ENCODE peak calls at places on chromosomes 13 and 19, in ten cellular contexts. M, R, O, G, S, T, K, P, Z and B are unnamed samples.

GRCh38 chr13:102141625-102142472 is 260.0 kb downstream of the FGF14 start:
- DNase-seq in M (no peak), R (peak; percentile 10), O (no peak), G (peak; percentile 67), S (no peak), T (no peak), K (no peak), P (no peak), Z (no peak), B (no peak)

GRCh38 chr19:366951-367350 is 22.4 kb upstream of the MIER2 start:
- DNase-seq in M (no peak), R (no peak), O (no peak), G (no peak), S (no peak), T (no peak), K (peak; percentile 35), P (no peak), Z (no peak), B (no peak)

GRCh38 chr13:48165063-48165462 is 67.9 kb upstream of the ITM2B start:
- DNase-seq in M (no peak), R (no peak), O (no peak), G (peak; percentile 12), S (no peak), T (no peak), K (no peak), P (no peak), Z (no peak), B (no peak)

GRCh38 chr19:16897572-16898056 is 8.8 kb downstream of the F2RL3 start:
- DNase-seq in M (no peak), R (no peak), O (no peak), G (peak; percentile 51), S (no peak), T (no peak), K (no peak), P (no peak), Z (no peak), B (peak; percentile 35)

GRCh38 chr13:65843314-65843731 is 1386.8 kb downstream of the PCDH9 start:
- DNase-seq in M (no peak), R (no peak), O (no peak), G (no peak), S (no peak), T (no peak), K (no peak), P (no peak), Z (no peak), B (no peak)

GRCh38 chr13:61078976-61079770 is 336.5 kb downstream of the PCDH20 start:
- DNase-seq in M (no peak), R (no peak), O (no peak), G (no peak), S (no peak), T (no peak), K (no peak), P (no peak), Z (no peak), B (no peak)

GRCh38 chr19:8500158-8500557 is 2.3 kb downstream of the PRAM1 start:
- DNase-seq in M (no peak), R (no peak), O (no peak), G (no peak), S (no peak), T (no peak), K (peak; percentile 56), P (no peak), Z (no peak), B (no peak)

GRCh38 chr19:50205681-50206138 is 2.3 kb downstream of the MYH14 start:
- DNase-seq in M (no peak), R (no peak), O (peak; percentile 91), G (no peak), S (peak; percentile 84), T (peak; percentile 62), K (peak; percentile 73), P (no peak), Z (peak; percentile 71), B (no peak)

GRCh38 chr13:32997399-32997798 is 18.8 kb upstream of the KL start:
- DNase-seq in M (no peak), R (no peak), O (no peak), G (no peak), S (no peak), T (no peak), K (no peak), P (no peak), Z (no peak), B (no peak)

GRCh38 chr13:26488236-26489028 is 69.1 kb upstream of the WASF3 start:
- DNase-seq in M (no peak), R (no peak), O (no peak), G (no peak), S (no peak), T (no peak), K (no peak), P (no peak), Z (no peak), B (no peak)

GRCh38 chr19:7874080-7874856 is at the start of gene PRR36:
- DNase-seq in M (no peak), R (peak; percentile 34), O (no peak), G (no peak), S (peak; percentile 89), T (peak; percentile 63), K (peak; percentile 95), P (peak; percentile 59), Z (peak; percentile 66), B (peak; percentile 43)

GRCh38 chr19:48400018-48400742 is 6.7 kb downstream of the GRIN2D start:
- DNase-seq in M (peak; percentile 51), R (peak; percentile 73), O (peak; percentile 74), G (peak; percentile 95), S (no peak), T (no peak), K (peak; percentile 93), P (peak; percentile 43), Z (no peak), B (peak; percentile 63)

GRCh38 chr13:40329682-40330485 is 336.6 kb downstream of the FOXO1 start:
- DNase-seq in M (no peak), R (no peak), O (no peak), G (no peak), S (no peak), T (no peak), K (no peak), P (no peak), Z (no peak), B (no peak)

GRCh38 chr19:4897146-4897545 is 5.5 kb downstream of the ARRDC5 start:
- DNase-seq in M (no peak), R (no peak), O (no peak), G (no peak), S (no peak), T (no peak), K (no peak), P (no peak), Z (no peak), B (no peak)

GRCh38 chr13:41944229-41944628 is 16.7 kb downstream of the VWA8 start:
- DNase-seq in M (no peak), R (no peak), O (no peak), G (no peak), S (no peak), T (no peak), K (no peak), P (no peak), Z (no peak), B (no peak)

GRCh38 chr13:50592412-50593145 is 250.9 kb downstream of the DLEU7 start:
- DNase-seq in M (peak; percentile 82), R (no peak), O (no peak), G (peak; percentile 88), S (no peak), T (no peak), K (no peak), P (no peak), Z (no peak), B (no peak)

GRCh38 chr13:31950121-31950810 is 81.3 kb upstream of the FRY start:
- DNase-seq in M (no peak), R (no peak), O (no peak), G (no peak), S (no peak), T (no peak), K (no peak), P (no peak), Z (no peak), B (no peak)

GRCh38 chr19:58252102-58252685 is 23.5 kb downstream of the ZNF544 start:
- DNase-seq in M (peak; percentile 23), R (no peak), O (no peak), G (no peak), S (no peak), T (no peak), K (no peak), P (no peak), Z (no peak), B (no peak)
- H3K9me3 ChIP-seq in M (peaks cover 77% of the 10 kb centered on the region), R (peaks cover 20% of the 10 kb centered on the region), O (peaks cover 100% of the 10 kb centered on the region), G (peaks cover 15% of the 10 kb centered on the region), S (peaks cover 96% of the 10 kb centered on the region), T (no peaks in the 10 kb centered on the region), K (peaks cover 100% of the 10 kb centered on the region), P (peaks cover 41% of the 10 kb centered on the region), Z (peaks cover 100% of the 10 kb centered on the region), B (peaks cover 62% of the 10 kb centered on the region)

GRCh38 chr13:89571676-89572075 is 1775.8 kb upstream of the MIR17HG start:
- DNase-seq in M (no peak), R (no peak), O (no peak), G (no peak), S (no peak), T (no peak), K (no peak), P (no peak), Z (no peak), B (no peak)

GRCh38 chr13:89568746-89569145 is 1778.7 kb upstream of the MIR17HG start:
- DNase-seq in M (no peak), R (no peak), O (no peak), G (no peak), S (no peak), T (no peak), K (no peak), P (no peak), Z (no peak), B (no peak)

GRCh38 chr13:89565711-89566110 is 1781.8 kb upstream of the MIR17HG start:
- DNase-seq in M (no peak), R (no peak), O (no peak), G (no peak), S (no peak), T (no peak), K (no peak), P (no peak), Z (no peak), B (no peak)

GRCh38 chr13:89568276-89568675 is 1779.2 kb upstream of the MIR17HG start:
- DNase-seq in M (no peak), R (no peak), O (no peak), G (no peak), S (no peak), T (no peak), K (no peak), P (no peak), Z (no peak), B (no peak)

GRCh38 chr13:89567025-89567424 is 1780.5 kb upstream of the MIR17HG start:
- DNase-seq in M (no peak), R (no peak), O (no peak), G (no peak), S (no peak), T (no peak), K (no peak), P (no peak), Z (no peak), B (no peak)
- H3K9me3 ChIP-seq in M (no peaks in the 10 kb centered on the region), R (no peaks in the 10 kb centered on the region), O (peaks cover 12% of the 10 kb centered on the region), G (no peaks in the 10 kb centered on the region), S (no peaks in the 10 kb centered on the region), T (no peaks in the 10 kb centered on the region), K (peaks cover 36% of the 10 kb centered on the region), P (no peaks in the 10 kb centered on the region), Z (peaks cover 4% of the 10 kb centered on the region), B (no peaks in the 10 kb centered on the region)

GRCh38 chr19:15866646-15867045 is 31.2 kb downstream of the CYP4F2 start:
- DNase-seq in M (peak; percentile 10), R (no peak), O (no peak), G (no peak), S (no peak), T (no peak), K (no peak), P (no peak), Z (no peak), B (no peak)
- H3K9me3 ChIP-seq in M (no peaks in the 10 kb centered on the region), R (no peaks in the 10 kb centered on the region), O (no peaks in the 10 kb centered on the region), G (no peaks in the 10 kb centered on the region), S (no peaks in the 10 kb centered on the region), T (no peaks in the 10 kb centered on the region), K (peaks cover 33% of the 10 kb centered on the region), P (no peaks in the 10 kb centered on the region), Z (no peaks in the 10 kb centered on the region), B (no peaks in the 10 kb centered on the region)

GRCh38 chr19:12260236-12260635 is 34.4 kb downstream of the ZNF44 start:
- DNase-seq in M (no peak), R (no peak), O (no peak), G (no peak), S (no peak), T (no peak), K (no peak), P (no peak), Z (no peak), B (no peak)
- H3K9me3 ChIP-seq in M (peaks cover 33% of the 10 kb centered on the region), R (no peaks in the 10 kb centered on the region), O (peaks cover 40% of the 10 kb centered on the region), G (no peaks in the 10 kb centered on the region), S (peaks cover 9% of the 10 kb centered on the region), T (no peaks in the 10 kb centered on the region), K (peaks cover 31% of the 10 kb centered on the region), P (peaks cover 3% of the 10 kb centered on the region), Z (peaks cover 42% of the 10 kb centered on the region), B (peaks cover 18% of the 10 kb centered on the region)